ENCODE peak calls at places on chromosomes 7 and 10, in six cellular contexts. B is stromal cell of bone marrow, V is AML-193, U is Calu3, Y is iris pigment epithelial cell, R is SK-N-DZ. W is an unnamed sample.

GRCh38 chr7:111274882-111275281 is 184.0 kb downstream of the LRRN3 start:
- DNase-seq in R (peak; percentile 50), V (no peak), Y (peak; percentile 28), U (no peak), B (no peak), W (no peak)

GRCh38 chr7:98283127-98283886 is 1.8 kb downstream of the BRI3 start:
- DNase-seq in V (peak; percentile 93), R (no peak), U (no peak), B (peak; percentile 71), Y (peak; percentile 80), W (no peak)

GRCh38 chr10:77983384-77984341 is 45.7 kb downstream of the POLR3A start:
- DNase-seq in B (peak; percentile 48), R (no peak), V (no peak), U (no peak), Y (peak; percentile 76), W (no peak)

GRCh38 chr7:41881313-41882130 is 178.6 kb upstream of the INHBA start:
- DNase-seq in B (no peak), V (peak; percentile 98), U (no peak), Y (peak; percentile 31), R (no peak), W (peak; percentile 82)

GRCh38 chr7:141956084-141956483 is 9.3 kb upstream of the CLEC5A start:
- DNase-seq in R (no peak), U (no peak), B (no peak), V (peak; percentile 94), Y (no peak), W (peak; percentile 40)

GRCh38 chr7:81399461-81399860 is 370.4 kb downstream of the HGF start:
- DNase-seq in U (no peak), Y (peak; percentile 56), V (no peak), R (no peak), B (no peak), W (no peak)

GRCh38 chr7:27182285-27182827 is 2.7 kb downstream of the HOXA11 start:
- DNase-seq in B (no peak), V (no peak), R (no peak), Y (no peak), U (no peak), W (no peak)

GRCh38 chr7:18873674-18874341 is 243.6 kb downstream of the TWIST1 start:
- DNase-seq in V (no peak), U (no peak), R (no peak), Y (peak; percentile 34), B (no peak), W (no peak)

GRCh38 chr10:16417341-16417740 is 19.5 kb upstream of the PTER start:
- DNase-seq in R (no peak), U (no peak), V (no peak), Y (no peak), B (no peak), W (no peak)

GRCh38 chr7:22666732-22667131 is 60.3 kb upstream of the IL6 start:
- DNase-seq in Y (peak; percentile 82), U (peak; percentile 62), R (no peak), B (peak; percentile 37), V (no peak), W (no peak)

GRCh38 chr10:99854860-99855259 is 72.4 kb downstream of the ABCC2 start:
- DNase-seq in V (no peak), Y (peak; percentile 86), R (peak; percentile 63), U (no peak), B (peak; percentile 67), W (peak; percentile 9)

GRCh38 chr7:43570688-43571365 is 12.1 kb upstream of the STK17A start:
- DNase-seq in V (no peak), Y (no peak), U (no peak), R (no peak), B (no peak), W (no peak)

GRCh38 chr7:140260767-140261486 is 84.1 kb upstream of the KDM7A start:
- DNase-seq in B (no peak), U (no peak), V (no peak), R (no peak), Y (no peak), W (no peak)

GRCh38 chr10:121217331-121217730 is 366.2 kb downstream of the WDR11 start:
- DNase-seq in Y (no peak), V (no peak), B (no peak), R (no peak), U (no peak), W (no peak)

GRCh38 chr10:88243847-88244730 is 339.0 kb downstream of the RNLS start:
- DNase-seq in B (no peak), V (no peak), U (peak; percentile 6), R (peak; percentile 79), Y (peak; percentile 63), W (no peak)

GRCh38 chr7:73668103-73668937 is 689 bp downstream of the VPS37D start:
- DNase-seq in B (no peak), R (peak; percentile 50), U (no peak), Y (peak; percentile 7), V (no peak), W (no peak)

GRCh38 chr10:114879541-114880158 is 58.1 kb downstream of the FHIP2A start:
- DNase-seq in V (peak; percentile 35), R (peak; percentile 49), Y (peak; percentile 48), U (peak; percentile 49), B (no peak), W (no peak)

GRCh38 chr7:155506854-155507337 is 39.5 kb downstream of the CNPY1 start:
- DNase-seq in B (no peak), Y (peak; percentile 6), V (no peak), R (peak; percentile 18), U (no peak), W (no peak)

GRCh38 chr7:70631732-70632131 is 500.2 kb upstream of the GALNT17 start:
- DNase-seq in V (no peak), B (no peak), Y (no peak), R (no peak), U (no peak), W (no peak)

GRCh38 chr7:936131-937054 is 18.1 kb downstream of the ADAP1 start:
- DNase-seq in Y (peak; percentile 43), U (peak; percentile 81), R (no peak), B (no peak), V (no peak), W (no peak)

GRCh38 chr10:77532068-77532467 is 105.5 kb downstream of the KCNMA1 start:
- DNase-seq in Y (peak; percentile 28), V (no peak), B (peak; percentile 75), R (no peak), U (no peak), W (no peak)

GRCh38 chr10:45008524-45009161 is 7.9 kb downstream of the ZNF22 start:
- DNase-seq in U (peak; percentile 53), V (peak; percentile 93), Y (peak; percentile 89), R (peak; percentile 81), B (peak; percentile 84), W (peak; percentile 55)

GRCh38 chr7:66205736-66206080 is 574 bp downstream of the TPST1 start:
- DNase-seq in Y (no peak), V (no peak), B (no peak), R (peak; percentile 41), U (no peak), W (no peak)

GRCh38 chr10:6530211-6530840 is 49.8 kb downstream of the PRKCQ start:
- DNase-seq in Y (no peak), V (no peak), B (no peak), U (no peak), R (no peak), W (no peak)

GRCh38 chr10:125605167-125605566 is 77.8 kb downstream of the TEX36 start:
- DNase-seq in B (no peak), U (no peak), R (no peak), V (no peak), Y (peak; percentile 82), W (no peak)

GRCh38 chr7:99752354-99752753 is 17.4 kb upstream of the CYP3A7 start:
- DNase-seq in Y (peak; percentile 41), R (peak; percentile 21), V (no peak), U (no peak), B (no peak), W (no peak)

GRCh38 chr7:37128644-37129043 is 320.0 kb downstream of the ELMO1 start:
- DNase-seq in U (no peak), Y (no peak), B (no peak), V (no peak), R (no peak), W (no peak)

GRCh38 chr7:127474457-127474856 is 81.9 kb upstream of the ZNF800 start:
- DNase-seq in R (no peak), V (no peak), U (no peak), B (no peak), Y (peak; percentile 19), W (no peak)

GRCh38 chr7:149467321-149467859 is 6.5 kb upstream of the ZNF777 start:
- DNase-seq in Y (no peak), B (no peak), V (no peak), U (no peak), R (no peak), W (no peak)

GRCh38 chr10:104328916-104329710 is 9.2 kb downstream of the ITPRIP start:
- DNase-seq in Y (peak; percentile 93), V (peak; percentile 54), U (peak; percentile 20), B (peak; percentile 95), R (no peak), W (peak; percentile 49)

GRCh38 chr7:130151591-130152269 is 53.5 kb downstream of the TMEM209 start:
- DNase-seq in B (peak; percentile 15), Y (peak; percentile 33), R (no peak), U (no peak), V (no peak), W (no peak)

GRCh38 chr10:124236818-124237217 is 143.4 kb upstream of the CHST15 start:
- DNase-seq in R (no peak), Y (no peak), U (no peak), V (no peak), B (no peak), W (no peak)

GRCh38 chr7:1705856-1706255 is 35.8 kb downstream of the ELFN1 start:
- DNase-seq in U (no peak), B (no peak), V (no peak), R (no peak), Y (no peak), W (no peak)

GRCh38 chr7:33854951-33855350 is 50.4 kb upstream of the BMPER start:
- DNase-seq in U (no peak), B (no peak), V (no peak), R (no peak), Y (peak; percentile 78), W (peak; percentile 27)

W was measured in GDM1.